ENCODE peak calls at places on chromosomes 13 and 19, in ten cellular contexts. M is transverse colon, K is ovary, Q is uterus, X is HCT116, T is IMR-90, U is A549, B is Peyer's patch, E is body of pancreas, W is gastrocnemius medialis. Z is an unnamed sample.

GRCh38 chr13:113366031-113366588 is 2.2 kb upstream of the GRTP1 start:
- DNase-seq in M (no peak), K (no peak), Q (peak; percentile 44), X (no peak), T (peak; percentile 18), U (no peak), B (no peak), E (no peak), W (no peak), Z (no peak)

GRCh38 chr13:33639640-33640080 is 178.3 kb upstream of the RFC3 start:
- DNase-seq in M (no peak), K (no peak), Q (no peak), X (no peak), T (no peak), U (no peak), B (no peak), E (no peak), W (no peak), Z (no peak)

GRCh38 chr19:7366701-7367420 is 18.1 kb downstream of the ARHGEF18 start:
- DNase-seq in M (no peak), K (no peak), Q (no peak), X (peak; percentile 62), T (peak; percentile 33), U (peak; percentile 41), B (no peak), E (no peak), W (no peak), Z (no peak)

GRCh38 chr13:102817907-102818306 is 19.0 kb downstream of the BIVM start:
- DNase-seq in M (no peak), K (no peak), Q (no peak), X (no peak), T (no peak), U (no peak), B (no peak), E (no peak), W (no peak), Z (no peak)

GRCh38 chr19:16627928-16628182 is 149 bp downstream of the MED26 start:
- DNase-seq in M (no peak), K (no peak), Q (no peak), X (no peak), T (no peak), U (no peak), B (no peak), E (no peak), W (no peak), Z (no peak)

GRCh38 chr19:30148039-30148438 is 206.0 kb downstream of the URI1 start:
- DNase-seq in M (no peak), K (no peak), Q (no peak), X (no peak), T (no peak), U (peak; percentile 95), B (no peak), E (no peak), W (no peak), Z (no peak)

GRCh38 chr19:35959040-35959967 is 23.1 kb downstream of the LRFN3 start:
- DNase-seq in M (peak; percentile 56), K (no peak), Q (peak; percentile 35), X (no peak), T (no peak), U (no peak), B (peak; percentile 85), E (no peak), W (no peak), Z (peak; percentile 63)

GRCh38 chr13:39102981-39103490 is 64.8 kb downstream of the NHLRC3 start:
- DNase-seq in M (no peak), K (no peak), Q (no peak), X (no peak), T (no peak), U (no peak), B (no peak), E (no peak), W (no peak), Z (no peak)

GRCh38 chr13:49633687-49634086 is 5.4 kb downstream of the ARL11 start:
- DNase-seq in M (no peak), K (no peak), Q (no peak), X (no peak), T (no peak), U (no peak), B (no peak), E (no peak), W (no peak), Z (no peak)
- H3K27ac ChIP-seq in M (no peak overlapping the region), K (no peak overlapping the region), Q (no peak overlapping the region), X (no peak overlapping the region), T (no peak overlapping the region), U (no peak overlapping the region), B (no peak overlapping the region), E (no peak overlapping the region), W (no peak overlapping the region), Z (no peak overlapping the region)

GRCh38 chr19:40776966-40777794 is 867 bp upstream of the RAB4B start:
- DNase-seq in M (peak; percentile 95), K (peak; percentile 81), Q (peak; percentile 85), X (peak; percentile 85), T (peak; percentile 91), U (peak; percentile 99), B (peak; percentile 98), E (peak; percentile 85), W (peak; percentile 83), Z (peak; percentile 77)
- TF ChIP-seq POLR2A in M (no peak), K (no peak), Q (no peak), X (no peak), T (no peak), U (no peak), B (no peak), E (no peak), W (no peak), Z (no peak)

GRCh38 chr19:17834350-17835181 is 13.2 kb downstream of the JAK3 start:
- DNase-seq in M (no peak), K (no peak), Q (no peak), X (no peak), T (no peak), U (no peak), B (no peak), E (no peak), W (no peak), Z (no peak)
- TF ChIP-seq CTCF in M (no peak), K (no peak), Q (no peak), X (peak; percentile 26), T (peak; percentile 11), U (no peak), B (no peak), E (no peak), W (no peak), Z (no peak)

DNA sequence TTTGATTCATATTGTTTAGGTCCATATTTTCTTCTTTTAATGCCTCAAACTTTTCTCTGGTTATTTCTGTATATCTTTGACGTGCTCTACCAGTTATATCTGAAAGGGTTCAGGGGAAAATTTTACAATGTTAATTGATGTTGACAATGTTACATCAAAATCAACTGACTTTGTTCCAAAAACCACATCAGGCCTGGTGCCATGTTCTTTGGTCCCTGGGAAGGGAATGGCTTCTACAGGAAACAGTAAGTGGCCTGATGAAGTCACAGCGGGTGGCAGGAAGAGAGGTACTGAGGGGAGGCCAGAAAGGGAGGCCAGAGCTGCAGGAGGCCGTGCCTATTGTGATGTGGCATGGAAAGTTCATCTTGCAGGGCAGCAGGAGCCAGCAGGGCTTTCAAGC is 38.2 kb downstream of the CEP89 start:
- DNase-seq in M (no peak), K (no peak), Q (no peak), X (no peak), T (no peak), U (no peak), B (no peak), E (no peak), W (no peak), Z (no peak)
- H3K27ac ChIP-seq in M (no peak overlapping the region), K (no peak overlapping the region), Q (no peak overlapping the region), X (no peak overlapping the region), T (no peak overlapping the region), U (no peak overlapping the region), B (no peak overlapping the region), E (no peak overlapping the region), W (no peak overlapping the region), Z (no peak overlapping the region)

GRCh38 chr13:50708461-50708860 is 135.0 kb downstream of the DLEU7 start:
- DNase-seq in M (no peak), K (no peak), Q (no peak), X (no peak), T (no peak), U (no peak), B (no peak), E (no peak), W (no peak), Z (no peak)
- TF ChIP-seq POLR2A in M (no peak), K (no peak), Q (no peak), X (no peak), T (no peak), U (no peak), B (no peak), E (no peak), W (no peak), Z (no peak)

DNA sequence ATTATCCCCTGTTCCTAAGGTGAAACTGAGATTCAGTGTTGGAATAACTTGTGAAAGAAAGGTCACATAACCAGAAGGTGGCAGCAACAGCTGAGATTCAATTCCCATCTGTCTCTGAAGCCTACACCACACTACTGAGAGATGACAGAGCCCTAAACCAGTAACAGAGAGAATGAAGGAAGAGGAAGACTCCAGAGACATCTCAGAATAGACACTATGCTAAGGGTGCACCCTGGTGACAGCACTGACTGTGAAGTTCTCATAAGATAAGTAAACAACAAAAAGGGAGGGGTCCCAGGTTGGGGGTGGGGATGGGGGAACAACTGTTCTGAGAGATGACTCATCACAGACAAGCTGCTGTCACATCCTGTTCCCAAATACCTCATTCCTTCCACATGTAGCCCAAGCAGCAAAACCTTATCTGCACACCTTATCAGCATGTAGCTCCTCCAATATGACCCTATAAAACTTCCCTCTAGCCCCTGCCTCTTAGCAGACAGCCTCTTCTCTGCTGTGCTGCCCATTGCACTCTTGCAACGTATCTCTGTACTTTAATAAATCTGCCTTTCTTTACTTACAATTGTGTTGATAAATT is 46.5 kb downstream of the UTP14C start:
- DNase-seq in M (no peak), K (no peak), Q (no peak), X (no peak), T (peak; percentile 32), U (no peak), B (no peak), E (no peak), W (no peak), Z (no peak)
- TF ChIP-seq CTCF in M (no peak), K (no peak), Q (no peak), X (no peak), T (peak; percentile 31), U (no peak), B (peak; percentile 22), E (no peak), W (no peak), Z (peak; percentile 31)

DNA sequence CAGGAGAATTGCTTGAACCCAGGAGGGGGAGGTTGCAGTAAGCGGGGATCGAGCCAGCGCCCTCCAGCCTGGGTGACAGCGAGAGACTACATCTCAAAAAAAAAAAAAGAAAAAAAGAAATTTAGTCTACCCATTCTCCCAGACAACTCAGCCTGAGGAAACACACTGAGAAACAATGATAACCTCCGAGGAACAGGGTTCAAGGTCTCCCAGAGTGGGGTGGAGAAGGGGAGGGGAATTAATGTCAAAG is 1.4 kb upstream of the VASP start:
- DNase-seq in M (no peak), K (no peak), Q (no peak), X (no peak), T (no peak), U (no peak), B (no peak), E (no peak), W (no peak), Z (no peak)
- H3K27ac ChIP-seq in M (peak overlapping the region; percentile 100), K (peak overlapping the region; percentile 67), Q (peak overlapping the region; percentile 96), X (peak overlapping the region; percentile 95), T (peak overlapping the region; percentile 36), U (peak overlapping the region; percentile 99), B (peak overlapping the region; percentile 98), E (peak overlapping the region; percentile 99), W (peak overlapping the region; percentile 90), Z (peak overlapping the region; percentile 90)

GRCh38 chr13:48494874-48495273 is 38.0 kb downstream of the RCBTB2 start:
- DNase-seq in M (no peak), K (no peak), Q (no peak), X (no peak), T (no peak), U (no peak), B (no peak), E (no peak), W (no peak), Z (no peak)
- TF ChIP-seq POLR2A in M (no peak), K (no peak), Q (no peak), X (no peak), T (no peak), U (no peak), B (no peak), E (no peak), W (no peak), Z (no peak)